ENCODE peak calls at places on chromosomes 11 and 22, in four cellular contexts. One of them, this sample, is unnamed.

GRCh38 chr11:16605440-16605970 is 132.9 kb upstream of the C11orf58 start:
- DNase-seq in stimulated activated CD4-positive, alpha-beta T cell treated with anti-CD3 and anti-CD28 coated beads, Interleukin-12 subunit alpha, Interleukin-12 subunit beta, amount 100 ng/mL, for 48 hours: no peak
- DNase-seq in heart right ventricle: peak; percentile 43
- DNase-seq in non-pigmented ciliary epithelial cell: no peak
- DNase-seq in this sample: peak; percentile 13

GRCh38 chr11:4074266-4074665 is 20.3 kb upstream of the RRM1 start:
- DNase-seq in non-pigmented ciliary epithelial cell: no peak
- DNase-seq in stimulated activated CD4-positive, alpha-beta T cell treated with anti-CD3 and anti-CD28 coated beads, Interleukin-12 subunit alpha, Interleukin-12 subunit beta, amount 100 ng/mL, for 48 hours: no peak
- DNase-seq in heart right ventricle: no peak
- DNase-seq in this sample: no peak

GRCh38 chr11:120331301-120331966 is 4.8 kb upstream of the ARHGEF12 start:
- DNase-seq in stimulated activated CD4-positive, alpha-beta T cell treated with anti-CD3 and anti-CD28 coated beads, Interleukin-12 subunit alpha, Interleukin-12 subunit beta, amount 100 ng/mL, for 48 hours: no peak
- DNase-seq in non-pigmented ciliary epithelial cell: peak; percentile 75
- DNase-seq in heart right ventricle: peak; percentile 35
- DNase-seq in this sample: no peak

GRCh38 chr22:22857607-22858558 is 29.7 kb upstream of the IGLL5 start:
- DNase-seq in non-pigmented ciliary epithelial cell: no peak
- DNase-seq in stimulated activated CD4-positive, alpha-beta T cell treated with anti-CD3 and anti-CD28 coated beads, Interleukin-12 subunit alpha, Interleukin-12 subunit beta, amount 100 ng/mL, for 48 hours: no peak
- DNase-seq in heart right ventricle: no peak
- DNase-seq in this sample: no peak

GRCh38 chr22:24506802-24507438 is 11.8 kb downstream of the UPB1 start:
- DNase-seq in stimulated activated CD4-positive, alpha-beta T cell treated with anti-CD3 and anti-CD28 coated beads, Interleukin-12 subunit alpha, Interleukin-12 subunit beta, amount 100 ng/mL, for 48 hours: no peak
- DNase-seq in heart right ventricle: no peak
- DNase-seq in non-pigmented ciliary epithelial cell: no peak
- DNase-seq in this sample: no peak

GRCh38 chr11:88414385-88414861 is 76.9 kb upstream of the CTSC start:
- DNase-seq in stimulated activated CD4-positive, alpha-beta T cell treated with anti-CD3 and anti-CD28 coated beads, Interleukin-12 subunit alpha, Interleukin-12 subunit beta, amount 100 ng/mL, for 48 hours: no peak
- DNase-seq in non-pigmented ciliary epithelial cell: no peak
- DNase-seq in heart right ventricle: no peak
- DNase-seq in this sample: no peak

GRCh38 chr22:46788426-46789168 is 26.1 kb downstream of the TBC1D22A start:
- DNase-seq in stimulated activated CD4-positive, alpha-beta T cell treated with anti-CD3 and anti-CD28 coated beads, Interleukin-12 subunit alpha, Interleukin-12 subunit beta, amount 100 ng/mL, for 48 hours: no peak
- DNase-seq in non-pigmented ciliary epithelial cell: no peak
- DNase-seq in heart right ventricle: no peak
- DNase-seq in this sample: no peak

GRCh38 chr11:33262016-33262638 is 4.9 kb downstream of the HIPK3 start:
- DNase-seq in non-pigmented ciliary epithelial cell: no peak
- DNase-seq in stimulated activated CD4-positive, alpha-beta T cell treated with anti-CD3 and anti-CD28 coated beads, Interleukin-12 subunit alpha, Interleukin-12 subunit beta, amount 100 ng/mL, for 48 hours: no peak
- DNase-seq in heart right ventricle: no peak
- DNase-seq in this sample: no peak

GRCh38 chr11:68146010-68146540 is 24.9 kb upstream of the CHKA start:
- DNase-seq in non-pigmented ciliary epithelial cell: no peak
- DNase-seq in heart right ventricle: peak; percentile 84
- DNase-seq in stimulated activated CD4-positive, alpha-beta T cell treated with anti-CD3 and anti-CD28 coated beads, Interleukin-12 subunit alpha, Interleukin-12 subunit beta, amount 100 ng/mL, for 48 hours: no peak
- DNase-seq in this sample: peak; percentile 78

GRCh38 chr11:33531743-33532181 is 168.9 kb downstream of the C11orf91 start:
- DNase-seq in stimulated activated CD4-positive, alpha-beta T cell treated with anti-CD3 and anti-CD28 coated beads, Interleukin-12 subunit alpha, Interleukin-12 subunit beta, amount 100 ng/mL, for 48 hours: no peak
- DNase-seq in heart right ventricle: no peak
- DNase-seq in non-pigmented ciliary epithelial cell: no peak
- DNase-seq in this sample: peak; percentile 39

This sample was measured in uterus.